ENCODE peak calls at places on chromosomes 12 and 14, in seven cellular contexts. B is NCI-H1417, U is NCI-H82, F is GM19239, A is lower lobe of right lung, T is CMK, E is GM10248. G is an unnamed sample.

GRCh38 chr14:56145965-56146364 is 27.8 kb downstream of the PELI2 start:
- DNase-seq in E (no peak), U (no peak), F (no peak), A (no peak), T (no peak), B (no peak), G (no peak)

GRCh38 chr14:88030079-88030478 is 25.1 kb downstream of the GPR65 start:
- DNase-seq in B (no peak), F (no peak), T (no peak), U (no peak), A (no peak), E (no peak), G (no peak)

GRCh38 chr14:55221186-55221585 is 29.8 kb upstream of the DLGAP5 start:
- DNase-seq in U (no peak), F (no peak), A (no peak), T (no peak), E (no peak), B (no peak), G (no peak)

GRCh38 chr14:40003773-40004172 is 571.5 kb upstream of the FBXO33 start:
- DNase-seq in F (no peak), T (no peak), B (peak; percentile 53), U (peak; percentile 32), A (no peak), E (no peak), G (no peak)

GRCh38 chr12:59055204-59055839 is 135.0 kb upstream of the LRIG3 start:
- DNase-seq in A (no peak), B (no peak), T (no peak), U (no peak), F (no peak), E (peak; percentile 10), G (no peak)

GRCh38 chr12:3632256-3633240 is 120.4 kb downstream of the CRACR2A start:
- DNase-seq in B (no peak), A (no peak), E (no peak), U (peak; percentile 99), F (no peak), T (no peak), G (peak; percentile 80)

GRCh38 chr14:50421499-50421898 is 24.8 kb upstream of the CDKL1 start:
- DNase-seq in B (no peak), A (no peak), U (no peak), E (no peak), F (no peak), T (no peak), G (no peak)

GRCh38 chr14:64649383-64649998 is 54.7 kb upstream of the PLEKHG3 start:
- DNase-seq in T (no peak), F (no peak), B (no peak), E (no peak), A (no peak), U (no peak), G (no peak)

GRCh38 chr14:21069388-21070082 is 569 bp upstream of the ARHGEF40 start:
- DNase-seq in B (no peak), A (no peak), E (no peak), F (no peak), T (no peak), U (peak; percentile 47), G (peak; percentile 35)

GRCh38 chr14:51401756-51402155 is 161.7 kb downstream of the TMX1 start:
- DNase-seq in B (no peak), F (no peak), A (no peak), T (no peak), E (no peak), U (no peak), G (no peak)

GRCh38 chr12:21672151-21672550 is 14.5 kb upstream of the LDHB start:
- DNase-seq in F (no peak), T (no peak), B (no peak), E (no peak), U (no peak), A (no peak), G (no peak)

GRCh38 chr12:57134949-57135348 is 6.7 kb downstream of the LRP1 start:
- DNase-seq in U (no peak), T (no peak), E (no peak), B (no peak), F (no peak), A (no peak), G (no peak)

GRCh38 chr12:42923564-42923963 is 334.0 kb upstream of the PRICKLE1 start:
- DNase-seq in B (no peak), T (no peak), F (no peak), E (no peak), A (no peak), U (no peak), G (no peak)

GRCh38 chr12:130571089-130571488 is 145.0 kb downstream of the RIMBP2 start:
- DNase-seq in A (no peak), E (no peak), F (no peak), U (no peak), T (no peak), B (no peak), G (no peak)

GRCh38 chr14:71449316-71450055 is 482.7 kb upstream of the RGS6 start:
- DNase-seq in U (no peak), E (no peak), F (no peak), A (no peak), T (no peak), B (no peak), G (no peak)

GRCh38 chr12:13084898-13085640 is 18.4 kb downstream of the GSG1 start:
- DNase-seq in U (no peak), F (no peak), A (no peak), E (no peak), B (no peak), T (no peak), G (no peak)